ENCODE peak calls at places on chromosomes 4 and X, in five cellular contexts. L is lower lobe of right lung, W is right cardiac atrium, M is OCI-LY7, P is Peyer's patch. R is an unnamed sample.

GRCh38 chr4:86818211-86818610 is 31.0 kb downstream of the SLC10A6 start:
- DNase-seq in L (no peak), W (no peak), M (no peak), P (no peak), R (no peak)

GRCh38 chrX:153064061-153064460 is 7.8 kb downstream of the PNMA3 start:
- DNase-seq in L (no peak), W (no peak), M (no peak), P (no peak), R (no peak)

GRCh38 chr4:137819964-137820383 is 287.7 kb upstream of the PCDH18 start:
- DNase-seq in L (no peak), W (no peak), M (peak; percentile 54), P (no peak), R (peak; percentile 46)

GRCh38 chr4:113476800-113477199 is 284.7 kb downstream of the CAMK2D start:
- DNase-seq in L (no peak), W (no peak), M (no peak), P (no peak), R (no peak)

GRCh38 chr4:4386296-4386735 is 586 bp upstream of the NSG1 start:
- DNase-seq in L (no peak), W (peak; percentile 66), M (peak; percentile 66), P (peak; percentile 46), R (no peak)

GRCh38 chrX:82342531-82342930 is 1140.6 kb downstream of the SH3BGRL start:
- DNase-seq in L (no peak), W (no peak), M (no peak), P (no peak), R (no peak)

GRCh38 chr4:86296865-86297264 is 63.0 kb downstream of the MAPK10 start:
- DNase-seq in L (no peak), W (no peak), M (no peak), P (no peak), R (no peak)

GRCh38 chr4:105457997-105458396 is 15.9 kb downstream of the PPA2 start:
- DNase-seq in L (no peak), W (no peak), M (no peak), P (no peak), R (no peak)

GRCh38 chr4:114600066-114600552 is 1.5 kb downstream of the UGT8 start:
- DNase-seq in L (no peak), W (no peak), M (peak; percentile 39), P (no peak), R (no peak)

GRCh38 chrX:8748855-8749254 is 16.9 kb upstream of the ANOS1 start:
- DNase-seq in L (no peak), W (no peak), M (peak; percentile 6), P (no peak), R (peak; percentile 24)

GRCh38 chr4:18980516-18981233 is 959.1 kb upstream of the LCORL start:
- DNase-seq in L (no peak), W (no peak), M (peak; percentile 98), P (no peak), R (no peak)

GRCh38 chrX:72041166-72041565 is 90.5 kb downstream of the RTL5 start:
- DNase-seq in L (no peak), W (no peak), M (no peak), P (no peak), R (no peak)

GRCh38 chrX:15815779-15816452 is 25.6 kb downstream of the ZRSR2 start:
- DNase-seq in L (no peak), W (no peak), M (peak; percentile 31), P (no peak), R (peak; percentile 10)

GRCh38 chr4:53498712-53499111 is 92.6 kb downstream of the LNX1 start:
- DNase-seq in L (no peak), W (no peak), M (no peak), P (no peak), R (no peak)

GRCh38 chr4:23775694-23776093 is 114.2 kb downstream of the PPARGC1A start:
- DNase-seq in L (no peak), W (no peak), M (no peak), P (peak; percentile 47), R (no peak)

GRCh38 chr4:41287005-41287404 is 30.3 kb downstream of the UCHL1 start:
- DNase-seq in L (no peak), W (no peak), M (no peak), P (no peak), R (no peak)

GRCh38 chr4:185573651-185574199 is 38.4 kb upstream of the PDLIM3 start:
- DNase-seq in L (no peak), W (no peak), M (no peak), P (no peak), R (peak; percentile 50)

GRCh38 chr4:107500551-107500950 is 219.5 kb downstream of the PAPSS1 start:
- DNase-seq in L (no peak), W (no peak), M (no peak), P (no peak), R (no peak)

GRCh38 chrX:11557120-11557519 is 108.6 kb downstream of the ARHGAP6 start:
- DNase-seq in L (no peak), W (no peak), M (no peak), P (no peak), R (no peak)

GRCh38 chrX:17075004-17075403 is 128.5 kb downstream of the REPS2 start:
- DNase-seq in L (no peak), W (no peak), M (no peak), P (no peak), R (no peak)

GRCh38 chr4:126778348-126778747 is 854.4 kb upstream of the INTU start:
- DNase-seq in L (no peak), W (no peak), M (no peak), P (no peak), R (no peak)

GRCh38 chr4:112647785-112648184 is 10.8 kb downstream of the LARP7 start:
- DNase-seq in L (no peak), W (no peak), M (no peak), P (no peak), R (no peak)

GRCh38 chrX:22406332-22406731 is 133.6 kb downstream of the CBLL2 start:
- DNase-seq in L (no peak), W (no peak), M (no peak), P (no peak), R (no peak)

GRCh38 chrX:37986893-37987292 is 19.5 kb upstream of the SYTL5 start:
- DNase-seq in L (no peak), W (no peak), M (no peak), P (no peak), R (no peak)

GRCh38 chr4:82017680-82018079 is 356.1 kb downstream of the HNRNPD start:
- DNase-seq in L (no peak), W (no peak), M (peak; percentile 58), P (no peak), R (peak; percentile 57)

GRCh38 chr4:8836664-8837171 is 34.9 kb downstream of the HMX1 start:
- DNase-seq in L (peak; percentile 24), W (no peak), M (no peak), P (peak; percentile 33), R (peak; percentile 8)

GRCh38 chrX:69068295-69069085 is 96.8 kb downstream of the PJA1 start:
- DNase-seq in L (no peak), W (no peak), M (no peak), P (peak; percentile 17), R (no peak)

GRCh38 chrX:288561-288991 is 7.4 kb downstream of the PLCXD1 start:
- DNase-seq in L (peak; percentile 35), W (no peak), M (no peak), P (no peak), R (no peak)

GRCh38 chrX:68462197-68462596 is 28.9 kb upstream of the OPHN1 start:
- DNase-seq in L (no peak), W (no peak), M (no peak), P (no peak), R (peak; percentile 54)

GRCh38 chr4:25020240-25020639 is 10.5 kb downstream of the LGI2 start:
- DNase-seq in L (no peak), W (no peak), M (no peak), P (no peak), R (no peak)

GRCh38 chr4:8245879-8246833 is 23.4 kb upstream of the HTRA3 start:
- DNase-seq in L (peak; percentile 84), W (no peak), M (no peak), P (no peak), R (no peak)

DNA sequence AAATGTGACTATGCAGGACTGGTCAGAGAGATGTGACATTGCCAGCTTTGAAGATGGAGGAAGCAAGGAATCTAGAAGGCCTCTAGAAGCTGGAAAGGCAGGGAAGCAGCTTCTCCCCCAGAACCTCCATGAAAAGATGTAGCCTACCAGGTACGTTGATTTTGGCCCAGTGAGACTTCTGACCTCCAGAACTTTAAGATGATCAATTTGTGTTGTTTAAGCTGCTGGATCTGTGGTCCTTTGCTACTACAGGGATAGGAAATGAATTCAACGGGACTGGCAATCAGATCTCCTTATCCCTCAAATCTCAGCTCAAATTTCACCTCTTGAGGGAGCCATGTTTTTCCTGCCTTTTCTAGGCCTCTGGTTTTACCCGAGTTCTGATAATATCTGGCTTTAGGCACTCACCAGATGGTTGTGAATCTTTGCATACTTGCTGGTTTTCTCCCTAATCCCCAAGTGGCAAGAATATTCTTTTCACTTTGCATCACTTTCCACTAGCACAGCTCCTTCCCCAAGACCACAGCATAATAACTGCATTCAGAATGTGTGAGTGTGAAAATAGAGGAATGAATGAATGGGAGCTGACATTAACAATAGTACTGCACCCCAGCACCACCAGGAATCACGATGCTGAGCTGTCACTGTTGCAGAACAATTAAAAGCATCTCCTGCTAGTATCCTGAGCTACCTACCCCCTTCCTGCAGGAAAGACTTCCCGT is 25.5 kb upstream of the TMSB4X start:
- DNase-seq in L (no peak), W (no peak), M (no peak), P (no peak), R (no peak)
- H3K4me3 ChIP-seq in L (no peak overlapping the region), W (no peak overlapping the region), M (no peak overlapping the region), P (no peak overlapping the region), R (no peak overlapping the region)

DNA sequence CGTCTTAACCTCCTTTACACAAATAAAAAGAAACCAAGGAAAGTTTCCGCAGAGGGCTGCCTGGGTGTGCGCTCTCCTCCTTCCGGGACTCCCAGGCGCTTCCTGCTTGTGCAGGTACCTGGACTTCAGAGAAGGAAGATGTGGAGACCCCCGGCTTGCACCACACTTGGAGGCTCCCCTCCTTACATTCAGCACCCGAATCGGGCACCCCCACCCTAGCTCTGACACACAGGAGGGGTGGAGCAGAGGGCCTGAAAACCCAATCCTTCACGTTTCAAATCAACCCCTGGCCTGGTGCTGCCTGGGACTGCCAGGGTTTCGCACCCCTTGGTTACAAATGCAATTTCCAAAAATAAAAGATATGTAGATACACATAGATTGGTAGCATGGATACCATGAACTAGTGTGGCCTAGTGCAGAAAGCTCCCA is 3.1 kb downstream of the NKX3-2 start:
- DNase-seq in L (no peak), W (no peak), M (no peak), P (no peak), R (no peak)
- H3K4me1 ChIP-seq in L (peaks cover 42% of the 10 kb centered on the region), W (peaks cover 2% of the 10 kb centered on the region), M (peaks cover 7% of the 10 kb centered on the region), P (peaks cover 25% of the 10 kb centered on the region), R (no peaks in the 10 kb centered on the region)

GRCh38 chrX:154412468-154412867 is 1.1 kb downstream of the TAFAZZIN start:
- DNase-seq in L (peak; percentile 56), W (peak; percentile 69), M (peak; percentile 66), P (peak; percentile 69), R (no peak)
- H3K4me3 ChIP-seq in L (peak overlapping the region; percentile 75), W (peak overlapping the region; percentile 70), M (peak overlapping the region; percentile 91), P (peak overlapping the region; percentile 76), R (peak overlapping the region; percentile 73)

GRCh38 chr4:144845411-144845810 is 199.5 kb downstream of the HHIP start:
- DNase-seq in L (no peak), W (no peak), M (no peak), P (no peak), R (no peak)
- H3K4me1 ChIP-seq in L (no peaks in the 10 kb centered on the region), W (no peaks in the 10 kb centered on the region), M (no peaks in the 10 kb centered on the region), P (no peaks in the 10 kb centered on the region), R (no peaks in the 10 kb centered on the region)

R was measured in Caco-2.